ENCODE peak calls at places on chromosomes 6 and 20, in five cellular contexts. V is CD4-positive, alpha-beta T cell; W is upper lobe of left lung; Z is AG04450; N is mucosa of descending colon. J is an unnamed sample.
A peak's percentile ranks its signal among the peaks of the same experiment; 100 is the strongest.

GRCh38 chr6:137283940-137284910 is 65.0 kb upstream of the IFNGR1 start:
- DNase-seq in V (no peak), W (no peak), Z (no peak), N (no peak), J (no peak)

GRCh38 chr6:170296423-170296745 is 5.5 kb upstream of the DLL1 start:
- DNase-seq in V (no peak), W (peak; percentile 85), Z (no peak), N (peak; percentile 40), J (no peak)

GRCh38 chr6:10522929-10523573 is 1.9 kb downstream of the GCNT2 start:
- DNase-seq in V (no peak), W (no peak), Z (no peak), N (no peak), J (no peak)

GRCh38 chr20:63177134-63177784 is 38.7 kb downstream of the YTHDF1 start:
- DNase-seq in V (no peak), W (peak; percentile 85), Z (no peak), N (no peak), J (no peak)

GRCh38 chr6:28789553-28790083 is 134.2 kb downstream of the TRIM27 start:
- DNase-seq in V (no peak), W (no peak), Z (no peak), N (no peak), J (no peak)

GRCh38 chr20:61797200-61797599 is 268.5 kb downstream of the TAF4 start:
- DNase-seq in V (no peak), W (no peak), Z (no peak), N (no peak), J (no peak)

GRCh38 chr6:17865798-17866725 is 121.4 kb downstream of the KIF13A start:
- DNase-seq in V (no peak), W (no peak), Z (peak; percentile 76), N (peak; percentile 60), J (peak; percentile 72)

GRCh38 chr20:24773751-24774201 is 175.3 kb upstream of the CST7 start:
- DNase-seq in V (no peak), W (no peak), Z (peak; percentile 13), N (no peak), J (peak; percentile 2)

GRCh38 chr6:149314325-149314724 is 3.2 kb upstream of the TAB2 start:
- DNase-seq in V (no peak), W (no peak), Z (no peak), N (no peak), J (no peak)

GRCh38 chr6:98047881-98048280 is 764.9 kb upstream of the MMS22L start:
- DNase-seq in V (no peak), W (no peak), Z (no peak), N (no peak), J (no peak)

GRCh38 chr20:31698803-31699718 is 23.6 kb downstream of the BCL2L1 start:
- DNase-seq in V (no peak), W (no peak), Z (peak; percentile 90), N (no peak), J (peak; percentile 80)

GRCh38 chr20:52748235-52748950 is 223.8 kb upstream of the TSHZ2 start:
- DNase-seq in V (no peak), W (no peak), Z (no peak), N (no peak), J (no peak)

GRCh38 chr6:116100419-116101297 is at the start of gene NT5DC1:
- DNase-seq in V (peak; percentile 70), W (peak; percentile 98), Z (no peak), N (peak; percentile 92), J (peak; percentile 4)
- TF ChIP-seq CTCF in V (peak; percentile 52), W (peak; percentile 43), Z (peak; percentile 31), N (peak; percentile 9), J (peak; percentile 19)

GRCh38 chr20:38228436-38228835 is 32.1 kb downstream of the KIAA1755 start:
- DNase-seq in V (no peak), W (no peak), Z (no peak), N (no peak), J (no peak)

GRCh38 chr20:38230253-38230551 is 30.3 kb downstream of the KIAA1755 start:
- DNase-seq in V (no peak), W (no peak), Z (no peak), N (no peak), J (no peak)

GRCh38 chr20:38230957-38231785 is 29.4 kb downstream of the KIAA1755 start:
- DNase-seq in V (no peak), W (no peak), Z (no peak), N (no peak), J (no peak)

GRCh38 chr20:38227578-38228360 is 32.8 kb downstream of the KIAA1755 start:
- DNase-seq in V (no peak), W (no peak), Z (no peak), N (no peak), J (no peak)

DNA sequence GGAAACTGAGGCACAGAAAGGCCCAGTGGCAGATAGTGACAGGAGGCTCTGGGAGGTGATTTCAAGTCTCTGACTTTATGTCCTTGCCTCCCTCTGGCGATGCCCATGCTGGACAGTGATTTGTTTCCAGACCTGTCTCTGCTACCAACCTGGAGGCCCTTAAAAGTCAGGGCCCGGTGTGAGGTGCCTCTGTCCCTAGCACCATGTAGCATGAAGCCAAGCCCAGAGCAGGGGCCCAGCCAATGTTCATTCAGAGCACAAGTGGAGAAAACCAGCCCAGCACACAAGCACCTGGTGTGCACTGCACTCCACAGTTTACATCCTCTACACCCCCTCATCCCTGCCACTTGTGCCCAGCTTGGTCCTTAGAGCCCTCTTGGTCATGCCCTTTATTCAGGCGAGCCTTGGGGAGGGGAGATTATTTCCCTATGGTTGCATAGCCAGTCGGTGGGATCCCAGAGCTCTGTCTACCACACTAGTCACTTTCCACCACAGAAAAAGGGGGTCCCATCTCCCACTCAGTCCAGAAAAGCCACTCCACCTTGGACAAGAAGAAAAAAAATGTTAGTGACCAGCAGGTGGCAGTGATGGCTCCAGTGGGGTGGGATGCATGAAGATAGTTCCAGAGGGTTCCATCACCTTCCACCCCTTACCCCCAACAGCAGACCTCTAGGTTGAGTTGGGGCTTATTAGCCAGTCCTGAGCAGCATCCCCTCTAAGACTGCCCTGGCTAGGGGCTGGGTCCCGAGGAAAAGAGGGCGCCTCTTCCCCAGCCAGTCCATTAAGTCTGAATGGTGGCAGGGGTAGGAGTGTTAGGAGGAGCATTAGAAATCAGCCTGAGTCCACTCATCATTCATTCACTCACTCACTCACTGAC is 30.9 kb downstream of the KIAA1755 start:
- DNase-seq in V (no peak), W (no peak), Z (no peak), N (no peak), J (no peak)
- TF ChIP-seq CTCF in V (no peak), W (peak; percentile 41), Z (peak; percentile 68), N (no peak), J (peak; percentile 56)

GRCh38 chr20:37245181-37245580 is 16.4 kb downstream of the GHRH start:
- DNase-seq in V (no peak), W (no peak), Z (no peak), N (no peak), J (no peak)

GRCh38 chr20:37242503-37242902 is 19.1 kb downstream of the GHRH start:
- DNase-seq in V (no peak), W (no peak), Z (no peak), N (no peak), J (no peak)

GRCh38 chr20:37243937-37244571 is 17.6 kb downstream of the GHRH start:
- DNase-seq in V (no peak), W (no peak), Z (no peak), N (no peak), J (no peak)

GRCh38 chr20:37244572-37244957 is 17.0 kb downstream of the GHRH start:
- DNase-seq in V (no peak), W (no peak), Z (no peak), N (no peak), J (no peak)

DNA sequence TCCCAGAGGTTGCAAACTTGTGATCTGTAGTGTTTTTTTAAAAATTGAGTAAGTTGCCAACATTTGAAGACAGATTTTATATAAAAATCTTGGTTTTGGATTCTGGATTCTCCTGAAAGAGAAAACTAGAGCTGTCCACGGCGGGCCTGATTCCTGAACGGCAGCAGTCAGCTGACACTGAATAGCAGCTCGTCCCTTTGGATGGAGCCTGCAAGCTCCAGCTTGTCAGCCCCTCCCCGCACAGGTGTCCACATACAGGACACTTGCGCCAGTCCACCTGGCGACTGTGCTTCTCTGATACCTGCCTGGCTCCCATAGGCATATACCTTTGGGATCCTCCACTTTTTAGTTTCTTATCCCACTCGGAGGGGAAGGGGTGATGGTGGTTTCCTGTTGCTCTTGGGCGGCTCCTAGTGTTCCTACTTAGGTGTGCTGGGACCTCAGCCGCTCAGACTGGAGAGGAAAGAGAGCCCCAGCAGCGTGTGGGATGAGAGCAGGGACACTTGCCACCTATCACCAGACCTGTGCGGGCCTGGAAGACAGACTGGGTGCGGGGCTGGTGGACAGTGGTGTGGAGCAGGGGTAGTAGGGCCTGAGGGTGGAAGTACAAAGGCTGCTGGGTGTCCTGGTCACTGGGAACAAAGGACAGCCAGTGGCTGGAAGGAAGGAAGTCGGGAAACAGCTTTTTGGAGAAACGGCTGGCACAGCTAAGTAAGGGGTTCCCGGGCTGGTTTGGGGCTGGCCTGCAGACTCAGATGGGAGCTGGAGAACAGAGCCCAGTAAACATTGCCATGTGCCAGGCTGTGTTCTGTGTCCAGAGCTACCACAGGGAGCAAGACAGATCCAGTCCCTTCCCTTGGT is 18.3 kb downstream of the GHRH start:
- DNase-seq in V (no peak), W (no peak), Z (no peak), N (no peak), J (no peak)
- TF ChIP-seq CTCF in V (no peak), W (no peak), Z (peak; percentile 18), N (no peak), J (no peak)

DNA sequence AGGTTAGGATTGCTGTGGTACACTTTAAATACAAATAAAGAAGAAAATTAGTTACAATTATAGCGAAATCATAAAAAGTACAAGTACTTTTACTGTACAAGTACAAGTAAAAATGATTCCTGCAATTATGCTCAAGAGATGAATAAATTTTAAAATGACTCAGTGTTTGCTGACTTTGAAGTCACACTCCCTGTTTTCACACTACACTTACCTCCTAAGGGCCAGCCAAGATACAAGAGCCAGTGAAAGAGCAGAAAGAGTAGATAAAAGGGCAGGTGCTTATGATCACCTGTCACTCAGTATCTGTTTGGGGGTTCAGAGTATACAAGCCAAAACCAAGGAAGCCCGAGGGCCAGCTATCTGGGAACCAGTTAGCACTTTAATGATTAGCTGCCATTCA is 41.0 kb upstream of the COL21A1 start:
- DNase-seq in V (no peak), W (no peak), Z (no peak), N (no peak), J (no peak)
- TF ChIP-seq CTCF in V (no peak), W (no peak), Z (no peak), N (no peak), J (no peak)